ENCODE peak calls at places on chromosomes 6 and 20, in seven cellular contexts. H is activated naive CD8-positive, alpha-beta T cell treated with anti-CD3 and anti-CD28 coated beads, Interleukin-2, amount 50 U/mL, for 24 hours; B is NCI-H345; Z is stomach; N is LoVo; F is IMR-90; V is heart right ventricle. A is an unnamed sample.

GRCh38 chr6:143248359-143248758 is 187.7 kb downstream of the AIG1 start:
- DNase-seq in F (no peak), Z (no peak), N (no peak), H (peak), V (no peak), B (no peak), A (no peak)

GRCh38 chr20:19932170-19932667 is 84.9 kb upstream of the NAA20 start:
- DNase-seq in H (no peak), Z (no peak), F (peak), B (no peak), N (no peak), V (peak), A (no peak)

GRCh38 chr20:57909763-57910331 is 200.0 kb upstream of the PMEPA1 start:
- DNase-seq in Z (no peak), F (no peak), H (no peak), B (no peak), V (no peak), N (no peak), A (no peak)

GRCh38 chr20:18679020-18679419 is 91.2 kb downstream of the DTD1 start:
- DNase-seq in F (peak), N (no peak), B (peak), H (no peak), V (no peak), Z (peak), A (peak)

GRCh38 chr6:3768502-3768901 is 17.0 kb upstream of the PXDC1 start:
- DNase-seq in V (no peak), B (no peak), H (no peak), N (no peak), Z (no peak), F (no peak), A (no peak)

GRCh38 chr20:35791823-35792222 is 20.0 kb downstream of the PHF20 start:
- DNase-seq in N (no peak), F (peak), B (no peak), H (no peak), V (no peak), Z (no peak), A (no peak)

GRCh38 chr6:146041282-146041681 is 12.4 kb downstream of the GRM1 start:
- DNase-seq in V (no peak), B (no peak), F (no peak), Z (no peak), H (no peak), N (peak), A (no peak)

GRCh38 chr6:65088575-65088974 is 618.5 kb downstream of the EYS start:
- DNase-seq in N (no peak), B (no peak), H (no peak), Z (no peak), F (no peak), V (no peak), A (no peak)

GRCh38 chr6:144265390-144265789 is 19.7 kb upstream of the UTRN start:
- DNase-seq in N (no peak), Z (no peak), V (peak), H (no peak), F (peak), B (no peak), A (no peak)

GRCh38 chr6:89494131-89494793 is 61.3 kb downstream of the ANKRD6 start:
- DNase-seq in B (no peak), H (no peak), F (no peak), Z (no peak), N (no peak), V (no peak), A (no peak)

GRCh38 chr6:5143625-5144311 is 58.6 kb downstream of the PPP1R3G start:
- DNase-seq in N (peak), B (peak), Z (peak), F (peak), H (peak), V (peak), A (peak)

GRCh38 chr6:149317656-149318571 is at the start of gene TAB2:
- DNase-seq in F (no peak), B (peak), V (peak), H (peak), N (no peak), Z (peak), A (no peak)

GRCh38 chr6:71852951-71853350 is 33.4 kb upstream of the RIMS1 start:
- DNase-seq in Z (no peak), B (no peak), H (no peak), F (no peak), V (no peak), N (no peak), A (no peak)

GRCh38 chr6:43716099-43716498 is 28.5 kb upstream of the MRPS18A start:
- DNase-seq in V (no peak), H (no peak), Z (no peak), N (no peak), B (no peak), F (no peak), A (no peak)

GRCh38 chr20:11432407-11432806 is 485.3 kb upstream of the BTBD3 start:
- DNase-seq in F (peak), N (no peak), V (no peak), H (no peak), Z (no peak), B (no peak), A (peak)

GRCh38 chr20:31551163-31551562 is 36.9 kb downstream of the HM13 start:
- DNase-seq in H (no peak), B (no peak), Z (no peak), V (no peak), N (no peak), F (no peak), A (no peak)

GRCh38 chr6:24078200-24078599 is 47.8 kb upstream of the NRSN1 start:
- DNase-seq in Z (no peak), B (no peak), H (no peak), F (no peak), V (no peak), N (no peak), A (no peak)

GRCh38 chr20:34824861-34825529 is 456 bp downstream of the NCOA6 start:
- DNase-seq in Z (peak), F (peak), V (peak), N (peak), H (peak), B (peak), A (peak)

GRCh38 chr6:125314019-125314581 is 12.3 kb upstream of the HDDC2 start:
- DNase-seq in H (peak), Z (peak), F (peak), N (peak), B (peak), V (peak), A (peak)

A was measured in NCI-H2029.